ENCODE peak calls at places on chromosomes 5 and 9, in four cellular contexts. X, U, Z and O are unnamed samples.

GRCh38 chr5:64790210-64790609 is 21.5 kb downstream of the CWC27 start:
- DNase-seq in U (no peak), X (no peak), Z (no peak), O (peak; percentile 40)

GRCh38 chr5:136249678-136250266 is 56.8 kb upstream of the SMIM32 start:
- DNase-seq in Z (peak; percentile 33), U (peak; percentile 72), X (peak; percentile 20), O (peak; percentile 37)

GRCh38 chr9:91785403-91785917 is 164.6 kb downstream of the ROR2 start:
- DNase-seq in U (no peak), X (no peak), Z (no peak), O (no peak)

GRCh38 chr5:64207978-64208377 is 42.3 kb downstream of the RNF180 start:
- DNase-seq in U (peak; percentile 50), X (no peak), Z (no peak), O (peak; percentile 11)

GRCh38 chr9:38085308-38085707 is 16.3 kb upstream of the SHB start:
- DNase-seq in Z (no peak), X (no peak), U (no peak), O (no peak)

GRCh38 chr5:147966326-147966725 is 60.0 kb upstream of the C5orf46 start:
- DNase-seq in U (no peak), X (no peak), Z (no peak), O (no peak)

GRCh38 chr9:79357620-79358019 is 214.1 kb upstream of the TLE4 start:
- DNase-seq in X (no peak), Z (no peak), U (no peak), O (no peak)

GRCh38 chr9:121703014-121703734 is 51.7 kb downstream of the DAB2IP start:
- DNase-seq in X (no peak), U (no peak), Z (no peak), O (no peak)

GRCh38 chr9:98333703-98334582 is 78.5 kb upstream of the TBC1D2 start:
- DNase-seq in U (peak; percentile 87), Z (no peak), X (no peak), O (peak; percentile 84)

GRCh38 chr5:78920604-78921003 is 64.5 kb downstream of the ARSB start:
- DNase-seq in U (peak; percentile 74), Z (no peak), X (peak; percentile 32), O (no peak)

GRCh38 chr9:137482094-137482781 is 23.1 kb upstream of the NSMF start:
- DNase-seq in U (peak; percentile 74), X (peak; percentile 65), Z (no peak), O (peak; percentile 89)

GRCh38 chr5:37774912-37775483 is 64.8 kb downstream of the GDNF start:
- DNase-seq in X (no peak), U (peak; percentile 32), Z (no peak), O (peak; percentile 32)

GRCh38 chr5:179779826-179780225 is 14.0 kb upstream of the LTC4S start:
- DNase-seq in U (no peak), X (no peak), Z (no peak), O (no peak)

GRCh38 chr9:115213777-115214428 is 95.9 kb upstream of the TNC start:
- DNase-seq in X (peak; percentile 27), Z (no peak), U (peak; percentile 72), O (peak; percentile 98)

GRCh38 chr5:4233671-4234070 is 638.0 kb downstream of the IRX1 start:
- DNase-seq in Z (peak; percentile 10), X (no peak), U (no peak), O (no peak)

GRCh38 chr5:17256171-17256570 is 38.7 kb downstream of the BASP1 start:
- DNase-seq in X (no peak), Z (no peak), U (peak; percentile 64), O (no peak)

GRCh38 chr5:171975877-171976667 is 30.4 kb downstream of the FBXW11 start:
- DNase-seq in X (no peak), U (no peak), Z (no peak), O (no peak)

GRCh38 chr5:56116599-56117131 is 116.5 kb downstream of the ANKRD55 start:
- DNase-seq in U (peak; percentile 18), Z (no peak), X (no peak), O (no peak)

GRCh38 chr5:147616401-147616800 is 106.5 kb upstream of the DPYSL3 start:
- DNase-seq in X (no peak), U (peak; percentile 64), Z (no peak), O (no peak)

GRCh38 chr5:93120771-93121170 is 460.2 kb downstream of the NR2F1-AS1 start:
- DNase-seq in U (no peak), Z (no peak), X (no peak), O (no peak)

GRCh38 chr9:84111726-84112125 is 131.1 kb downstream of the RMI1 start:
- DNase-seq in Z (no peak), X (no peak), U (no peak), O (peak; percentile 79)

GRCh38 chr9:136061405-136061804 is 33.7 kb downstream of the NACC2 start:
- DNase-seq in X (no peak), U (no peak), Z (no peak), O (no peak)

GRCh38 chr5:150112211-150113046 is 26.1 kb upstream of the CSF1R start:
- DNase-seq in Z (no peak), X (peak; percentile 75), U (peak; percentile 81), O (peak; percentile 79)

GRCh38 chr5:35067985-35068384 is 20.2 kb upstream of the AGXT2 start:
- DNase-seq in U (no peak), X (no peak), Z (no peak), O (no peak)

GRCh38 chr5:156534086-156534485 is 207.1 kb downstream of the SGCD start:
- DNase-seq in U (no peak), X (no peak), Z (no peak), O (no peak)

GRCh38 chr9:124054671-124055212 is 43.2 kb downstream of the LHX2 start:
- DNase-seq in X (no peak), Z (no peak), U (peak; percentile 85), O (peak; percentile 83)

GRCh38 chr5:127337876-127338275 is 47.3 kb downstream of the MEGF10 start:
- DNase-seq in Z (no peak), U (no peak), X (no peak), O (no peak)

GRCh38 chr5:127332250-127332649 is 41.7 kb downstream of the MEGF10 start:
- DNase-seq in U (no peak), X (no peak), Z (no peak), O (no peak)

GRCh38 chr5:127333463-127333862 is 42.9 kb downstream of the MEGF10 start:
- DNase-seq in Z (no peak), U (no peak), X (no peak), O (no peak)

GRCh38 chr5:127338501-127338900 is 47.9 kb downstream of the MEGF10 start:
- DNase-seq in Z (no peak), U (no peak), X (no peak), O (no peak)

GRCh38 chr5:127335381-127335780 is 44.8 kb downstream of the MEGF10 start:
- DNase-seq in Z (no peak), U (no peak), X (no peak), O (no peak)
- H3K4me1 ChIP-seq in Z (peaks cover 21% of the 10 kb centered on the region), U (no peaks in the 10 kb centered on the region), X (no peaks in the 10 kb centered on the region), O (no peaks in the 10 kb centered on the region)

DNA sequence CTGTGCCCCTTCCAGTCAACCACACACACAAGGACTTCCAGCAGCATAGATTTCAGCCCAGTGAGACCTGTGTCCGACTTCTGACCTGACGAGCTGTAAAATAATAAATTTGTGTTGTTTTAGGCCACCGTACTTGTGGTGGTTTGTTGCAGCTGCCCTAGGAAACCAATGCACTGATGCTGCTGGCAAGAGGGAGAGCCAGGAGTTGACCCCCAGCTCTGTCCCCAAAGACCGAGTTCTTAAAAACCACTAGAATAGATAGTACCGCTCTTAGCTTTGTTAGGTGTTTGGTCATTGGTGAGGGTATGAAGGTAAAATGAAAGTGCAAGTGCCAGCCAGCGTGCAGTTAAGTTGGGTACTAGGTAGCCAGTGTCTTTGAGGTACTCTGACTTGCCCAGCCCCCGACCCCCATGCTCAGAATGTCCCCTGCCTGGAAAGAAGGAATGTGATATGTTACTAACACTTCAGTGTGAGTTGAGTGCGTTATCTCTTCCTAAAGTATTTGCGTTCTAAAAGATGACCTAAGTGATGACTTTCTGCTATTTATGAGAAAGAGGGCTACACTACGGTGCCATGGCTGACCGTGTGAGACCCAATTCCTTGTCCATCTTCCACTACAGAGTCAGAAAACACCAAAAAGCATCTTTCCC is 185.6 kb downstream of the AOPEP start:
- DNase-seq in Z (no peak), U (no peak), X (no peak), O (no peak)
- H3K4me1 ChIP-seq in Z (peaks cover 33% of the 10 kb centered on the region), U (peaks cover 13% of the 10 kb centered on the region), X (peaks cover 14% of the 10 kb centered on the region), O (peaks cover 39% of the 10 kb centered on the region)

GRCh38 chr5:142819816-142820215 is 49.6 kb downstream of the ARHGAP26 start:
- DNase-seq in X (no peak), U (peak; percentile 58), Z (no peak), O (peak; percentile 32)

GRCh38 chr5:142820447-142820846 is 50.3 kb downstream of the ARHGAP26 start:
- DNase-seq in U (no peak), X (no peak), Z (no peak), O (no peak)

GRCh38 chr5:142821733-142822487 is 51.7 kb downstream of the ARHGAP26 start:
- DNase-seq in Z (no peak), U (peak; percentile 90), X (no peak), O (peak; percentile 90)

GRCh38 chr5:142819292-142819691 is 49.1 kb downstream of the ARHGAP26 start:
- DNase-seq in X (no peak), U (no peak), Z (no peak), O (peak; percentile 72)

DNA sequence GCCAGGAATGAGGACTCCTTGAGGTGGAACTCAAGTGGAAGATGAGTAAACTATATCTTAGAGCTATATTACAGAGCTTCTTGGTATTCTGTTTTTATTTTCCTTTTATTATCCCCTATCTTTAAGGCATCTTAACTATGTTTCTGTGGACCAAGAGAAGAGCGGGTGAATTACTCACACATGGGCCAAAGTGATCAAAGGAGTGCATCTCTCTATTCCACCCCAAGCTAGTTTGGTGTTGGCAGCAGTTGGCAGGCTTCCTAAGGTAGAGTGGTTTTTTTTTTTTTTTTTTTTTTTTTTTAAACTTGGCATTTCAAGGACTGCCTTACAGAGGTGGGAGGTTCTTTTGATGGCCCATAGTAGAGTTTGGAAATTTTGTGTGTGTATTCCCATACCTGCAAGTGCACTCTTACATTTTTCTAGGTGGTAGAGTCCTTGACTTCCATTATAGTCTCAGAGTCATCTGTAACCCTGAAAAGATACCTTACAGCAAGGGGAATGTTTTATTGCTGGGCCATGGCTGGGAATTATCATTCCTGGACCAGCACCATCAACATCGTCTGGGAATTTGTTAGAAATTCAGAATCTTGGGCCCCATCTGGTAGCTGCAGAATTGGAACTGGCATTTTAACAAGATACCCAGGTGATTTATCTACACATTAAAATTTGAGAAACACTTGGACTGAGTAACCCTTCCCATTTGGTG is 51.0 kb downstream of the ARHGAP26 start:
- DNase-seq in Z (no peak), X (no peak), U (no peak), O (no peak)
- H3K4me1 ChIP-seq in Z (peaks cover 17% of the 10 kb centered on the region), X (peaks cover 4% of the 10 kb centered on the region), U (peaks cover 27% of the 10 kb centered on the region), O (peaks cover 37% of the 10 kb centered on the region)

GRCh38 chr9:21523021-21524014 is 41.2 kb upstream of the IFNE start:
- DNase-seq in X (no peak), U (no peak), Z (no peak), O (no peak)

GRCh38 chr9:21520501-21521228 is 38.6 kb upstream of the IFNE start:
- DNase-seq in U (no peak), X (no peak), Z (no peak), O (no peak)

GRCh38 chr9:21522348-21522747 is 40.2 kb upstream of the IFNE start:
- DNase-seq in U (no peak), X (no peak), Z (no peak), O (no peak)

GRCh38 chr9:21519855-21520434 is 37.8 kb upstream of the IFNE start:
- DNase-seq in X (no peak), U (no peak), Z (no peak), O (no peak)

DNA sequence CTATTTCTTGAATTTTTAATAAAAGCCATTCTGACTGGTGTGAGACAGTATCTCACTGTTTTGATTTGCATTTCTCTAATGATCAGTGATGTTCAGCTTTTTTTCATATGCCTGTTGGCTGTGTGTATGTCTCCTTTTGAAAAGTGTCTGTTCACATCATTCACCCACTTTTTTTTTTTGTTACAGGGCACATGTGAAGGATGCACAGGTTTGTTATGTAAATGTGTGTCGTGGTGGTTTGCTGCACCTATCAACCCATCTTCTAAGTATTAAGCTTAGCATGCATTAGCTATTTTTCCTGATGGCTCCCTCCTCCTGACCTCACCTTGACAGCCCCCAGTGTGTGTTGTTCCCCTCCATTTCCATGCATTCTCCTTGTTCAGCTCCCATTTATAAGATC is 39.3 kb upstream of the IFNE start:
- DNase-seq in U (no peak), Z (no peak), X (no peak), O (no peak)
- H3K4me1 ChIP-seq in U (no peaks in the 10 kb centered on the region), Z (no peaks in the 10 kb centered on the region), X (no peaks in the 10 kb centered on the region), O (no peaks in the 10 kb centered on the region)